ENCODE peak calls at places on chromosomes 3 and 15, in nine cellular contexts. N is psoas muscle, V is RWPE2, K is GM23248, F is ascending aorta, E is hepatocyte, H is PC-9, M is iPS DF 6.9, Z is uterus. I is an unnamed sample.

GRCh38 chr3:110414851-110415250 is 656.8 kb upstream of the NECTIN3 start:
- DNase-seq in N (no peak), V (no peak), K (peak; percentile 84), F (no peak), E (no peak), H (no peak), M (no peak), Z (no peak), I (no peak)

GRCh38 chr3:10602769-10603768 is 97.7 kb upstream of the ATP2B2 start:
- DNase-seq in N (no peak), V (no peak), K (no peak), F (no peak), E (no peak), H (no peak), M (no peak), Z (no peak), I (no peak)

GRCh38 chr15:75420698-75421097 is 30.8 kb downstream of the SIN3A start:
- DNase-seq in N (no peak), V (no peak), K (peak; percentile 42), F (no peak), E (no peak), H (no peak), M (no peak), Z (no peak), I (no peak)

GRCh38 chr15:64749999-64750657 is 25.3 kb downstream of the RBPMS2 start:
- DNase-seq in N (no peak), V (no peak), K (peak; percentile 80), F (no peak), E (no peak), H (peak; percentile 5), M (no peak), Z (peak; percentile 67), I (no peak)

GRCh38 chr15:50911641-50912040 is 3.2 kb downstream of the AP4E1 start:
- DNase-seq in N (no peak), V (no peak), K (peak; percentile 4), F (no peak), E (no peak), H (no peak), M (no peak), Z (no peak), I (no peak)

GRCh38 chr3:111700054-111700453 is 104.9 kb upstream of the ZBED2 start:
- DNase-seq in N (no peak), V (no peak), K (no peak), F (no peak), E (no peak), H (no peak), M (no peak), Z (no peak), I (no peak)

GRCh38 chr3:194105292-194105691 is 30.7 kb upstream of the HES1 start:
- DNase-seq in N (no peak), V (no peak), K (no peak), F (no peak), E (no peak), H (no peak), M (no peak), Z (no peak), I (no peak)

GRCh38 chr15:85504739-85505676 is 124.6 kb downstream of the AKAP13 start:
- DNase-seq in N (no peak), V (no peak), K (peak; percentile 73), F (no peak), E (peak; percentile 74), H (peak; percentile 11), M (no peak), Z (peak; percentile 72), I (no peak)

GRCh38 chr3:49454457-49454856 is 15.6 kb upstream of the DAG1 start:
- DNase-seq in N (no peak), V (no peak), K (no peak), F (no peak), E (peak; percentile 72), H (peak; percentile 75), M (no peak), Z (no peak), I (no peak)

GRCh38 chr3:64058592-64058991 is 35.3 kb upstream of the PSMD6 start:
- DNase-seq in N (no peak), V (no peak), K (no peak), F (no peak), E (no peak), H (no peak), M (no peak), Z (no peak), I (no peak)

GRCh38 chr15:25543156-25543555 is 104.3 kb upstream of the UBE3A start:
- DNase-seq in N (no peak), V (no peak), K (peak; percentile 77), F (no peak), E (peak; percentile 44), H (no peak), M (no peak), Z (peak; percentile 52), I (peak; percentile 77)

GRCh38 chr3:58999779-59000170 is 50.0 kb downstream of the CFAP20DC start:
- DNase-seq in N (no peak), V (no peak), K (peak; percentile 39), F (no peak), E (no peak), H (no peak), M (no peak), Z (no peak), I (no peak)

DNA sequence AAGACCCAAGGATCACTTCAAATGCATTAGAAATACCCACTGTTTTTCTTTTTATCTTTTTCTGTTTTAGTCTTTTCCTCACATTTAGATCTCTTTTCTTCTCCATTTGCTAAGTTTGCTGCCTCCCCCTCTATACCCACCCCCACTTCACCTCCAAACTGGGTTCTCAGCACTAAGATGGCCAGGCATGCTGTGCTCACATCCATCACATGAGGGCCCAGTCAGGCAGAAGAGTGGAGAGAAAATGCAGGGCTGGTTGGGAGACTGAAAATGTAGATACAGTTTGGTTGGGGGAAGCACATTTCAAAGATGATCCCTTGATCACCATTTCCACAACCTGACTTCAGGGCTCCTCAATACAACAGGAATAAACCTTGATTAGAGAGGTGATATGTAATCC is 8.7 kb downstream of the GAP43 start:
- DNase-seq in N (no peak), V (no peak), K (no peak), F (no peak), E (no peak), H (no peak), M (no peak), Z (no peak), I (no peak)
- H3K27ac ChIP-seq in N (no peak overlapping the region), V (no peak overlapping the region), K (no peak overlapping the region), F (no peak overlapping the region), E (no peak overlapping the region), H (no peak overlapping the region), M (no peak overlapping the region), Z (no peak overlapping the region), I (no peak overlapping the region)

GRCh38 chr3:134044459-134044858 is 14.7 kb upstream of the SLCO2A1 start:
- DNase-seq in N (no peak), V (no peak), K (no peak), F (no peak), E (no peak), H (no peak), M (no peak), Z (no peak), I (no peak)
- H3K9me3 ChIP-seq in N (peaks cover 6% of the 10 kb centered on the region), V (peaks cover 4% of the 10 kb centered on the region), K (no peaks in the 10 kb centered on the region), F (peaks cover 4% of the 10 kb centered on the region), E (peaks cover 4% of the 10 kb centered on the region), H (peaks cover 22% of the 10 kb centered on the region), M (no peaks in the 10 kb centered on the region), Z (no peaks in the 10 kb centered on the region), I (peaks cover 24% of the 10 kb centered on the region)

GRCh38 chr15:47715402-47715801 is 1.9 kb upstream of the SEMA6D start:
- DNase-seq in N (no peak), V (no peak), K (no peak), F (no peak), E (no peak), H (no peak), M (no peak), Z (no peak), I (no peak)

GRCh38 chr15:47717036-47717611 is at the start of gene SEMA6D:
- DNase-seq in N (peak; percentile 76), V (peak; percentile 86), K (peak; percentile 87), F (no peak), E (peak; percentile 84), H (no peak), M (peak; percentile 48), Z (peak; percentile 22), I (peak; percentile 62)

GRCh38 chr15:47718474-47719440 is 1.5 kb downstream of the SEMA6D start:
- DNase-seq in N (peak; percentile 19), V (no peak), K (peak; percentile 39), F (no peak), E (peak; percentile 44), H (no peak), M (no peak), Z (peak; percentile 15), I (peak; percentile 38)

GRCh38 chr15:47719730-47720129 is 2.4 kb downstream of the SEMA6D start:
- DNase-seq in N (no peak), V (no peak), K (no peak), F (no peak), E (no peak), H (no peak), M (no peak), Z (no peak), I (no peak)

GRCh38 chr15:47715856-47716445 is 1.4 kb upstream of the SEMA6D start:
- DNase-seq in N (no peak), V (no peak), K (peak; percentile 53), F (no peak), E (no peak), H (no peak), M (no peak), Z (no peak), I (no peak)
- H3K4me3 ChIP-seq in N (peak overlapping the region; percentile 74), V (no peak overlapping the region), K (peak overlapping the region; percentile 78), F (peak overlapping the region; percentile 95), E (no peak overlapping the region), H (no peak overlapping the region), M (no peak overlapping the region), Z (no peak overlapping the region), I (no peak overlapping the region)

GRCh38 chr3:16898595-16899395 is 14.0 kb downstream of the PLCL2 start:
- DNase-seq in N (no peak), V (no peak), K (no peak), F (no peak), E (no peak), H (no peak), M (no peak), Z (no peak), I (no peak)

GRCh38 chr3:16896820-16897219 is 12.1 kb downstream of the PLCL2 start:
- DNase-seq in N (no peak), V (no peak), K (no peak), F (no peak), E (no peak), H (no peak), M (no peak), Z (no peak), I (no peak)

GRCh38 chr3:16900779-16901440 is 16.2 kb downstream of the PLCL2 start:
- DNase-seq in N (no peak), V (no peak), K (no peak), F (no peak), E (no peak), H (no peak), M (no peak), Z (no peak), I (no peak)

GRCh38 chr3:16897254-16897926 is 12.6 kb downstream of the PLCL2 start:
- DNase-seq in N (no peak), V (no peak), K (no peak), F (no peak), E (peak; percentile 28), H (no peak), M (no peak), Z (no peak), I (no peak)

GRCh38 chr3:16899919-16900318 is 15.2 kb downstream of the PLCL2 start:
- DNase-seq in N (no peak), V (no peak), K (no peak), F (no peak), E (no peak), H (no peak), M (no peak), Z (no peak), I (no peak)
- H3K27ac ChIP-seq in N (peak overlapping the region; percentile 78), V (no peak overlapping the region), K (no peak overlapping the region), F (no peak overlapping the region), E (no peak overlapping the region), H (no peak overlapping the region), M (no peak overlapping the region), Z (no peak overlapping the region), I (no peak overlapping the region)

I was measured in tibial nerve.